ENCODE peak calls at places on chromosomes 16 and 17, in seven cellular contexts. B, Q, A, I, C, K and F are unnamed samples.

GRCh38 chr16:9053006-9053601 is 38.3 kb upstream of the HAPSTR1 start:
- DNase-seq in K (peak), Q (no peak), C (no peak), A (no peak), I (peak), B (no peak), F (no peak)

GRCh38 chr16:67544844-67545664 is 16.4 kb downstream of the RIPOR1 start:
- DNase-seq in Q (no peak), A (no peak), C (no peak), B (no peak), I (no peak), K (no peak), F (peak)

GRCh38 chr17:71986886-71987285 is 133.9 kb upstream of the SOX9 start:
- DNase-seq in C (no peak), K (peak), Q (no peak), A (no peak), I (no peak), B (no peak), F (no peak)

GRCh38 chr16:50202926-50203624 is 50.0 kb downstream of the TENT4B start:
- DNase-seq in Q (no peak), C (no peak), B (no peak), K (peak), A (no peak), I (peak), F (peak)

GRCh38 chr17:64216385-64217248 is 46.4 kb downstream of the TEX2 start:
- DNase-seq in C (peak), Q (no peak), I (no peak), A (no peak), B (peak), K (peak), F (no peak)

GRCh38 chr17:45334231-45334630 is 17.4 kb upstream of the MAP3K14 start:
- DNase-seq in Q (no peak), A (no peak), C (no peak), I (no peak), B (no peak), K (no peak), F (no peak)

GRCh38 chr17:6775871-6776405 is at the start of gene FBXO39:
- DNase-seq in B (no peak), K (no peak), A (no peak), C (no peak), Q (no peak), I (no peak), F (no peak)

GRCh38 chr16:87681990-87682570 is 79.8 kb downstream of the JPH3 start:
- DNase-seq in C (no peak), A (peak), I (no peak), Q (peak), K (peak), B (no peak), F (peak)

GRCh38 chr16:24729967-24730815 is 740 bp downstream of the TNRC6A start:
- DNase-seq in I (no peak), Q (no peak), A (peak), B (no peak), K (no peak), C (peak), F (peak)

GRCh38 chr16:64250866-64251265 is 871.0 kb downstream of the CDH11 start:
- DNase-seq in A (no peak), B (no peak), Q (no peak), C (no peak), I (no peak), K (no peak), F (no peak)

GRCh38 chr17:72514888-72515287 is 394.1 kb downstream of the SOX9 start:
- DNase-seq in A (no peak), C (no peak), K (no peak), I (no peak), Q (no peak), B (no peak), F (no peak)

GRCh38 chr16:68790944-68791343 is 52.4 kb upstream of the TANGO6 start:
- DNase-seq in K (no peak), Q (no peak), I (no peak), A (no peak), C (no peak), B (no peak), F (no peak)

GRCh38 chr17:57662021-57662420 is 83.1 kb downstream of the CCDC182 start:
- DNase-seq in K (no peak), Q (no peak), C (no peak), A (no peak), B (no peak), I (no peak), F (no peak)

GRCh38 chr16:27179500-27180072 is 23.7 kb upstream of the KDM8 start:
- DNase-seq in Q (peak), B (peak), I (peak), A (peak), C (peak), K (peak), F (peak)

GRCh38 chr17:3879181-3879580 is 13.7 kb downstream of the CAMKK1 start:
- DNase-seq in A (no peak), Q (no peak), I (no peak), C (no peak), K (no peak), B (no peak), F (no peak)

GRCh38 chr16:52016387-52016786 is 530.6 kb downstream of the TOX3 start:
- DNase-seq in Q (no peak), C (no peak), I (no peak), B (no peak), A (no peak), K (no peak), F (no peak)

GRCh38 chr16:27677300-27677699 is 127.4 kb downstream of the KATNIP start:
- DNase-seq in B (no peak), C (no peak), K (no peak), I (no peak), A (no peak), Q (no peak), F (no peak)

GRCh38 chr16:22171953-22172352 is 9.6 kb downstream of the SDR42E2 start:
- DNase-seq in K (no peak), B (no peak), Q (no peak), A (no peak), I (no peak), C (no peak), F (no peak)

GRCh38 chr16:11308493-11309283 is 27.6 kb upstream of the PRM1 start:
- DNase-seq in C (peak), A (no peak), Q (no peak), B (peak), I (no peak), K (no peak), F (no peak)

GRCh38 chr17:75077490-75078096 is 10.2 kb upstream of the SLC16A5 start:
- DNase-seq in I (no peak), B (peak), Q (no peak), C (peak), K (no peak), A (peak), F (no peak)